ENCODE peak calls at places on chromosomes 4 and X, in five cellular contexts. G, M, T, V and R are unnamed samples. For H3K36me3, the result is how much of the 10 kb centered on the place peaks cover.

GRCh38 chrX:56813318-56813837 is 84.3 kb downstream of the NBDY start:
- DNase-seq in G (no peak), M (no peak), T (no peak), V (peak), R (no peak)

GRCh38 chr4:70734168-70734954 is 12.6 kb downstream of the RUFY3 start:
- DNase-seq in G (no peak), M (peak), T (peak), V (peak), R (no peak)

GRCh38 chr4:14110407-14110806 is 482.9 kb upstream of the BOD1L1 start:
- DNase-seq in G (no peak), M (no peak), T (no peak), V (peak), R (no peak)

GRCh38 chr4:145839151-145839550 is 99.5 kb downstream of the ZNF827 start:
- DNase-seq in G (no peak), M (no peak), T (no peak), V (no peak), R (no peak)

GRCh38 chr4:82284475-82284857 is 89.3 kb downstream of the HNRNPD start:
- DNase-seq in G (no peak), M (no peak), T (no peak), V (peak), R (no peak)

GRCh38 chr4:26082565-26082964 is 168.5 kb downstream of the SMIM20 start:
- DNase-seq in G (no peak), M (no peak), T (no peak), V (no peak), R (no peak)

GRCh38 chr4:32172761-32173160 is 1452.6 kb downstream of the PCDH7 start:
- DNase-seq in G (no peak), M (no peak), T (no peak), V (peak), R (no peak)

GRCh38 chr4:173521474-173522159 is 8.4 kb downstream of the HAND2 start:
- DNase-seq in G (no peak), M (peak), T (no peak), V (no peak), R (no peak)

GRCh38 chr4:139523076-139523475 is 32.9 kb downstream of the SETD7 start:
- DNase-seq in G (no peak), M (no peak), T (no peak), V (no peak), R (no peak)

GRCh38 chr4:2186133-2186864 is 55.6 kb downstream of the HAUS3 start:
- DNase-seq in G (peak), M (peak), T (peak), V (peak), R (peak)

GRCh38 chr4:118898684-118899138 is 10.1 kb downstream of the SYNPO2 start:
- DNase-seq in G (no peak), M (no peak), T (no peak), V (no peak), R (no peak)

DNA sequence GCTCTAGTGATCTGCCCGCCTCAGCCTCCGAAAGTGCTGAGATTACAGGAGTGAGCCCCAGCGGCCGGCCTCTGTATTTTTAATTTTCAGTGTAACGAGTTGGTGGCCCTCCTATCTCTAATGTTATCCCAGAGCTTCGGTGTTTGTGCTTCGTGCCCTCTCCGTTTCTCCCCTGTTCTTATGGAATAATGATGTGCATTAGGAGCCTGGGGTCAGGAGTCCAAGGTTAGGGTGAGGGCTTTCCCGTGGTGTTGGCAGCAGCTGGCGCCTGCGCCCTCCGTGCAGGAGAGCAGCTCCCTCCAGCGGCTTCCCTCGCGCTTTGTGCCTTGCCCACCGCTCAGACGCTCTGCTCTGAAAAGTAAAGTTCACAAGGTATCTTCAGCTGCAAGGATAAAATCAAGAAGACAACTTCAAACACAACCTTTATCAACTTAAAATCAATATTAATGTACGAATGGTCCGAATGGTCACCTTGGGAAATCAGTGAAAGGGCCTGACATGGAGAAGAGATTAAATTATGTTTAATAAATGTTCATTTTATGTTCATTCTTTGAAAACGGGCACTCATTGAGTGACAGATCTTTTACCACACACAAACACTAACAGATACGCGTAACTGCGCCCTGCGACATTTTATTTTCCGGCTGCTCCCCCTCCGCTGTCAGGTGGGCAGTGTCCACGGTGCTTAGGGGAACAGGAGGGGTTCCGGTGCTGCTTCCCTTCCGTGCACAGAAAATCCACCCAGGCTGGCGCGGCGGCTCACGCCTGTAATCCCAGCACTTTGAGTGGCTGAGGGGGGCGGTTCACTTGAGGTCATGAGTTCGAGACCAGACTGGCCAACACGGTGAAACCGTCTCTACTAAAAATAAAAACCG is 62.4 kb downstream of the TRAPPC11 start:
- DNase-seq in G (peak), M (peak), T (peak), V (peak), R (no peak)
- TF ChIP-seq CTCF in G (peak), M (peak), T (peak), V (peak), R (no peak)

DNA sequence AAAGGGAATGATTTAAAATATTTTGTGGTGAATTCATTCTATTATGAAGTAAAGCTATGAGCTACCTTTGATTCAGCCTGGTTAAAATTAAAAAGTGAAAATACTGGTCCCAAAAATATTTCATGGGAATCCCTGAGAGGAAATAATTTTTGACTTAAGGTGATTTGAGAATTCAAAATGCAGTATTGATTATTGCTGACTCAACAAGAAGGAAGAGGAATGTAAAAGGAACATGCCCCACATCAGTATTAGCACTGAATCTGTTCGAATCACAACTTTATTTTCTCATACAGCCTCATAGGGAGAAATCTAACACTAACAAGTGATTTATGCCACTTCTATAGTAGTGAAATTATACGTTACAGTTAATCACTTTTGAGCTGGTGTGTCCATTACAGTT is 27.7 kb downstream of the EIF2S3 start:
- DNase-seq in G (no peak), M (no peak), T (no peak), V (no peak), R (no peak)
- H3K36me3 ChIP-seq in G (under half), M (under half), T (under half), V (under half), R (under half)

GRCh38 chr4:61380865-61381264 is 180.7 kb downstream of the ADGRL3 start:
- DNase-seq in G (no peak), M (peak), T (no peak), V (no peak), R (no peak)
- TF ChIP-seq CTCF in G (no peak), M (no peak), T (no peak), V (no peak), R (no peak)

GRCh38 chr4:78880874-78881492 is 58.3 kb downstream of the PAQR3 start:
- DNase-seq in G (no peak), M (no peak), T (no peak), V (no peak), R (no peak)

GRCh38 chr4:78876568-78877320 is 62.5 kb downstream of the PAQR3 start:
- DNase-seq in G (no peak), M (no peak), T (no peak), V (peak), R (no peak)

GRCh38 chr4:78878031-78878430 is 61.2 kb downstream of the PAQR3 start:
- DNase-seq in G (no peak), M (no peak), T (no peak), V (no peak), R (no peak)
- H3K36me3 ChIP-seq in G (under half), M (under half), T (under half), V (under half), R (under half)

DNA sequence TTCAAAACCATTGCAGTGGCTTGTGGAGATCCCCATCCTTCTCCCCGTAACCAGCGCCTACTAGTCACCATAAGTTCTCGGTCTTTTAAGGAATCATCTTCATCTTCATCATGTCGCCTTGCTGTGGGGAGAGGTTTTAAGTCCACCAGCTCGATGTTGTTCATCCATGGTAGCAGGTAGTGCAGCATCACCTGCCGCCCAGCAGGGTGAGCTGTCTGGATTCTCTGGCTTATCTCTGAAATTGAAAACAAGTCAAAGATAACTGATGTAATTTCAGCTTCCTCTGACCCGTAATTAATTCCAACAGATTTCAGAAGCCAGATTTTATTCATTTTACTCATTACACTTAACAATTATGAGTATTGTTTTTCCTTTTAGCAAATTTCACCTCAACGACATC is 67.4 kb downstream of the ZAR1 start:
- DNase-seq in G (no peak), M (no peak), T (peak), V (no peak), R (no peak)
- TF ChIP-seq CTCF in G (no peak), M (peak), T (peak), V (no peak), R (peak)

DNA sequence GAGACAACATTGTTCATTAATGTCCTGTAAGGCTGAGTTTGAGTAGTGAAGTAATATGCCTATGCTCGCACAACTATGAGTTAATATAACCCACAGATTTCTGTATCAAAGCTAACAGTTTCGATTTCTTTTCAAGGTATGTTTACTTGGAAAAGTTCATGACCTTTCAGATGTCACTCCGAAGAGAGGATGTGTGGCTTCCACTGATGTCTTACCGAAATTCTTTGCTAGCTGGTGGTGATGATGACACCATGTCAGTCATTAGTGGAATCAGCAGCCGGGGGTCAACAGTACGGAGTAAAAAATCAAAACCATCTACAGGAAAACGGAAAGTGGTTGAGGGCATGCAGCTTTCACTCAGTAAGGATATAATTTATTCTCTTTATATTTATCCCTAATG is 124.9 kb downstream of the STAG2 start:
- DNase-seq in G (no peak), M (no peak), T (no peak), V (no peak), R (no peak)
- H3K36me3 ChIP-seq in G (under half), M (under half), T (under half), V (under half), R (under half)

DNA sequence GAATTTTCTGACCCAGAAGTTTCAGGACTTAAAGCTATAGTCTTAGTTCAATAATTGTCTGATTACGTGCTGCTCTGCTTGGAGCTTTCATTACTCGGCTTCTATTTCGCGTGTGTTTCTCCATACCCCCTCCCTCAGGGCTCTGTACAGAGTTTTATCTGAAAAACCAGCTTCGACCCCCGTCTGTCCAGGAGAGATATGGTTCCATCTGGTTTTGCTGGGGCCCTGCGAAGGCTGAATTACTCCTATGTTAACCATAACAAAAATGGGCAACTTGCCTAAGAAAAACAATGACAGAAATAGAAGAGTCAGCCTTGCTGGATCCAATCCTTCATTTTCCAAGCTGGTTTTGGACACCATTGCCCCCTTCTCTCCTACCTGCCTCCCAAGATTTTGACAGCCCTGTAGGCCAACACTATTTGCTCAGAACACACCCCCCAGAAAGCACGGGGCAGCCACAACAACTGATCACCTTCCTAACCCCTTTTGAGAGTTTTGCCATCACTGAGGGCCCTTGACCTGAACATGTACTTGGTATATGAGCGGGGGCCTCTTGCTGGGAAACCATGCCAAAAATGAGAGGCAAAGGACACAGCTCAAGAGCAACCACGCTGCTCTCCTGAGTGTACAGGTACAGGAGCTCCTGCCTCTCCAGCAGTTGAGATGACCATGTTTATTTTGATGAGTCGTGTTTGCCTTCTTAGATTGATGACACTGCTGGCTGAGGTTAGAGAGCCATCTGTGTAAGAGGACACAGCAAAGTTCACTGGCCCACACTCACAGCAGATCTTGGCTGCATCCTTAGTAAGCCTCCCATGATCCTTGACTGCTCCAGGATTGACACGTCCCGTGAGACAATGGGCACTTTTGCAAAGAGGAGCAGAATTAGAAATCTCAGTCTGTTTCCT is 36.2 kb upstream of the ATP6AP2 start:
- DNase-seq in G (no peak), M (no peak), T (no peak), V (peak), R (peak)
- TF ChIP-seq CTCF in G (no peak), M (no peak), T (no peak), V (no peak), R (no peak)